ENCODE peak calls at places on chromosomes 5 and 9, in five cellular contexts. J, A, K, R and N are unnamed samples.

GRCh38 chr9:127154390-127155191 is 32.2 kb upstream of the ANGPTL2 start:
- DNase-seq in A (no peak), J (peak; percentile 39), R (no peak), K (no peak), N (no peak)

GRCh38 chr5:143214458-143214857 is 189.0 kb downstream of the NR3C1 start:
- DNase-seq in J (no peak), R (no peak), A (no peak), K (no peak), N (no peak)

GRCh38 chr5:456351-457194 is 13.6 kb downstream of the EXOC3 start:
- DNase-seq in J (no peak), K (peak; percentile 64), R (no peak), A (no peak), N (no peak)

GRCh38 chr5:140965905-140966292 is 377 bp upstream of the PCDHAC2 start:
- DNase-seq in A (no peak), R (no peak), K (no peak), J (no peak), N (no peak)

GRCh38 chr9:87518702-87519335 is 21.2 kb downstream of the DAPK1 start:
- DNase-seq in K (no peak), R (peak; percentile 58), J (peak; percentile 70), A (no peak), N (no peak)

GRCh38 chr5:177490311-177490991 is 7.0 kb downstream of the PDLIM7 start:
- DNase-seq in R (no peak), J (no peak), A (no peak), K (no peak), N (no peak)

GRCh38 chr5:85967681-85968080 is 650.1 kb upstream of the COX7C start:
- DNase-seq in J (no peak), K (no peak), R (no peak), A (no peak), N (no peak)

GRCh38 chr5:4028384-4028783 is 432.8 kb downstream of the IRX1 start:
- DNase-seq in J (no peak), K (no peak), A (no peak), R (no peak), N (no peak)

GRCh38 chr5:66246621-66247020 is 102.5 kb downstream of the SREK1 start:
- DNase-seq in A (no peak), K (no peak), J (no peak), R (no peak), N (no peak)

GRCh38 chr5:141743652-141744333 is 61.8 kb upstream of the ARAP3 start:
- DNase-seq in A (no peak), J (no peak), K (no peak), R (no peak), N (no peak)

GRCh38 chr5:172559004-172559932 is 81.8 kb upstream of the NEURL1B start:
- DNase-seq in K (peak; percentile 49), R (no peak), J (peak; percentile 54), A (peak; percentile 6), N (peak; percentile 97)

GRCh38 chr5:68086857-68087256 is 128.7 kb upstream of the PIK3R1 start:
- DNase-seq in A (no peak), K (no peak), J (peak; percentile 44), R (no peak), N (no peak)

GRCh38 chr5:9456435-9457042 is 89.3 kb downstream of the SEMA5A start:
- DNase-seq in R (no peak), K (no peak), J (no peak), A (no peak), N (no peak)

GRCh38 chr9:138015021-138015829 is 137.6 kb downstream of the CACNA1B start:
- DNase-seq in A (no peak), J (no peak), K (peak; percentile 63), R (no peak), N (no peak)

GRCh38 chr5:171424726-171425125 is 5.3 kb downstream of the FGF18 start:
- DNase-seq in A (no peak), J (no peak), K (no peak), R (no peak), N (no peak)

GRCh38 chr5:126865299-126865698 is 88.4 kb downstream of the LMNB1 start:
- DNase-seq in K (no peak), J (no peak), R (no peak), A (no peak), N (no peak)

GRCh38 chr9:93217706-93218105 is 33.8 kb downstream of the WNK2 start:
- DNase-seq in A (no peak), K (no peak), J (no peak), R (no peak), N (no peak)

GRCh38 chr5:72537166-72537565 is 30.0 kb upstream of the ZNF366 start:
- DNase-seq in R (no peak), A (no peak), K (no peak), J (no peak), N (no peak)

GRCh38 chr5:132661231-132662003 is 3.4 kb downstream of the IL13 start:
- DNase-seq in R (no peak), J (no peak), K (no peak), A (no peak), N (no peak)

DNA sequence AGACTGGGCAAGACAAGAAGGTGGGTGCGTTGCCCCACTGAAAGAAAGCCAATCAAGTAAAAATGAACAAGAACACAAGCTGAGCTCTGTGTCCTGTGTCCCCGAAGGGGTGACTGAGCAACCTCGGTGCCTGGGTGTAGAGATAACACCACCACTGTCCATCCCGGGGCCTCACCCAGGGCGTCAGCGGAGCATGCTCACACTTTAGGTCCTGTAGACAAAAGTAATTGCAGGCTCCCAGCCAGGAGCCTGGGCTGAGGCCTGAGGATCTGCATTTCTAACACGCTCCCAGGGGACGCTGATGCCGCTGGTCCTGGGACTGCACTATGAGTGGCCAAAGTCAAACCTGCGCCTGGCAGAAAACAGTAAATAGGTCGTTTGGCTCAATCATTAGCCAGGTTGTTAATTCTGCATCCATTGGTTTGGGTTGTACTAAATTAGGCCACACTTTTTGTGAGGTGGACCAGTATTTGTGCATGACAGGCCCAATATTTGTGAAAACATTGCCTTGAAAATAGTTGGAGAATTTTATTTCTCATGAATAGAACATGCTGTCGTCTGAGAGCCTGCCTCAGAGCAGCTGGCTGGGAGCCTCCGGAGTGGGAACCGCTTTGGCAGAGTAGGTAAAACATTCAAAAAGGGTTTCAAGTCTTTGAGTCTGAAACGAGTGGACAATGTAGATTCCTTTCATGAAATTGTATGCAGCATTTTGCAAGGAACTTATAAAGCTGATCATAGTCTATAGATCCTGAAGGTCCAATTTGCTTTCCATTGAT is 38.3 kb downstream of the ANKRD33B start:
- DNase-seq in K (no peak), A (no peak), J (no peak), R (peak; percentile 56), N (no peak)
- H3K27ac ChIP-seq in K (peak overlapping the region; percentile 55), A (no peak overlapping the region), J (no peak overlapping the region), R (peak overlapping the region; percentile 96), N (peak overlapping the region; percentile 71)

DNA sequence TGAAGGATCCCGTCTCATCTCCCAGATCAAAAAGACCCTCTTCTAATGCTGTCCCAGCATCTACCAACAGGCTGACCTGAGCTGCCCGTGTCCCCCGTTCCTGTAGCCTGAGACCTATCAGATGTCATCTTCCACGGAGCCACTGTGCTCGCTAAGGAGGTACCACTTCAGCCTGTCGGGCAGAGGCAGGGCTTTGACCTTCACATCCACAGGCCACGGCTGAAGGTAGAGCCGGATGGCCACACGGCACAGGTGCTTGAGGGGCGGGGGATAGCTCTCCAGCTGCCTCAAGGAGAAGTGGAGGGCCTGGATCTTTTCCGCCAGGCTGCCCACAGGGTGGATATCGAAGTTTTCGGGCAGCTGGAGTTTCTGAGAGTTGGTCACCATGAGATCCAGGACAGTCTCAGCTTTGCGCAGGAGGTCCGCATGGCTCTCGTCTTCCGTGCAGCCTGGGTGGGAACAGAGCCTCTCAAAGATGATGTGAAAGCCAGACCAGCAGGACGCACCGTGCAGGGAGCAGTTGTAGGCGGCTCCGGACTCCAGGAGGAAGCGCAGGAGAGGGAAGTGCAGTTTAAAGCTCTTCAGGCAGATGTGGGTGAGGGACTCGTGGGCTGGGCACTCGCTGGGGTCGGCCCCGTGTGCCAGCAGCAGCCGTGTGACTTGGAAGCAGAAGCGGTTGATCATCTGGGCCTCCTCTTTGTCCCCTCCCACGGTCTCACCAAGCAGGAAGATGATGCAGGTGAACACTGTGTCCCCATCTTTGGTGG is 4.1 kb downstream of the ASB6 start:
- DNase-seq in A (no peak), R (no peak), J (peak; percentile 28), K (no peak), N (no peak)
- H3K4me1 ChIP-seq in A (peaks cover 17% of the 10 kb centered on the region), R (no peaks in the 10 kb centered on the region), J (peaks cover 18% of the 10 kb centered on the region), K (peaks cover 92% of the 10 kb centered on the region), N (peaks cover 8% of the 10 kb centered on the region)

DNA sequence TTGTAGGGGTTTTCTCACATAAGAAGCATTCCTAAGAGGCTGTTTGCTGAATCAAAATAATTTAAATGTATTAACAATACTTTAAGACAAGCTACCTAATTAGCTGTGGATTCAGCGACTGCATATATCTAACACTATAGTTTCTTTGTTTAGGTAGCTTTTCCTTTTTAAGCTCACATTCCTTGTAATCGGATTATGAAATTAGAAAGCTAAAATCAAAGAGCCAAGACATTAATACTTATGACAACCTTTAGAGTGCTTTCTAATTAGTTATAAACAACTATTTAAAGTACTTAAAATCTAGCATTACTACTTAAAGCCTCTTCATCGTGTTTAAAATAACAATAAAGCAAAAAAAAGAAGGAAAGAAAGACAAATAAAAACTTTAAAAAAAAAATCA is 137.3 kb upstream of the RETREG1 start:
- DNase-seq in R (no peak), J (no peak), A (no peak), K (no peak), N (no peak)
- H3K27ac ChIP-seq in R (no peak overlapping the region), J (no peak overlapping the region), A (no peak overlapping the region), K (no peak overlapping the region), N (no peak overlapping the region)

GRCh38 chr5:150640311-150641005 is at the start of gene SYNPO:
- DNase-seq in K (no peak), A (no peak), R (peak; percentile 75), J (peak; percentile 88), N (no peak)
- H3K4me1 ChIP-seq in K (peaks cover 93% of the 10 kb centered on the region), A (peaks cover 97% of the 10 kb centered on the region), R (peaks cover 4% of the 10 kb centered on the region), J (peaks cover 83% of the 10 kb centered on the region), N (peaks cover 33% of the 10 kb centered on the region)

GRCh38 chr9:128913995-128914772 is 6.6 kb upstream of the PHYHD1 start:
- DNase-seq in J (no peak), A (no peak), K (no peak), R (no peak), N (no peak)
- H3K27ac ChIP-seq in J (no peak overlapping the region), A (no peak overlapping the region), K (peak overlapping the region; percentile 75), R (peak overlapping the region; percentile 49), N (no peak overlapping the region)

GRCh38 chr5:116482394-116482793 is 92.2 kb downstream of the SEMA6A start:
- DNase-seq in K (no peak), R (no peak), J (no peak), A (no peak), N (peak; percentile 52)
- H3K4me1 ChIP-seq in K (no peaks in the 10 kb centered on the region), R (no peaks in the 10 kb centered on the region), J (no peaks in the 10 kb centered on the region), A (no peaks in the 10 kb centered on the region), N (no peaks in the 10 kb centered on the region)

DNA sequence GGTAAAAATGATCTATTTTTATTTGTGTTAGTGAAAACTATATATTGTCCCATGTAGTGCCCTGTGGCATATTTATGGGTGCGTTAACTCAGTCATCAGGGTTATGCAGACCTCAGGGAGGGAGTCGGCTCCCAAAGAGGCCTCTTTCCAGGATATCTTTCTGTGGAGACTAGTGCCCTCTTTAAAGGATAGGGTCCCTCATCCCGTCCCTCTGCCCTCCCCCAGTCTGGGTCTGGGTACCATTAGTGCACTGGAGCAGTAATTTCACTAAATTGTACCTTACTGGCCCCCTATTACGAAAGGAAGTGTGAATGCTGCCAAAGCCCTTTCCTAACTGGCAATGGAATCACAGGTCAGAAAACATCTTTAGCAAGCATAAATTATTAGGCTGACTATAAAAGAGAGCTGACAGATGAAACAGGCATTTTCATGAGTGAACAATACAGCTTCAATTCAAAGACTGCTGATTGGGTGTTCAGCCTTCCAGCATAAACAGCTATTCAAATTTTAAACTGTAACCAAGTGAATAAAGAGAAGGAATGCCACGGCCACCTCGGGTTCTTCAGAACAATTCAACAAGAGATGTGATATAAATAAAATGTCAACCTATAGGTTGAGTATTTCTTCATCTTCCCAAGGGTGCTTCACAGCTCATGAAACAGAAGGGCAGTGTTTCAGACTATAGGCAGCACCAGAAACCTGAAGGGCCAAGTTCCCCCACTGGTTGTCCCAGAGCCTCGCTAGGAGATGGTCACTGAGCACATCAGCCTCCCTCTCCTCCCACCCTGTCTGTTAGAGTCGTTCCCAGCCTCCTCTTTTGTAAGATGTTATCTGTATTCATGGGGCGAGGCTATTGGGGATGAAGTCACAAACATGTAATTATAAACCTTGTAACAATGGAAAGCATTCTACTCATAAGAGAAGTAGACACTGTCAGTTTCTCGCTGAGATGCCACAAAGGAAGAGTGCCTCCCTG is 318.7 kb downstream of the TMEM161B start:
- DNase-seq in R (no peak), J (no peak), K (no peak), A (no peak), N (no peak)
- H3K27ac ChIP-seq in R (no peak overlapping the region), J (no peak overlapping the region), K (no peak overlapping the region), A (no peak overlapping the region), N (no peak overlapping the region)